ENCODE peak calls at places on chromosome 1, in six cellular contexts. I, D, C, W, J and Z are unnamed samples.

GRCh38 chr1:194114288-194114687 is 927.9 kb upstream of the B3GALT2 start:
- DNase-seq in D (no peak), C (no peak), J (no peak), I (no peak), W (no peak), Z (no peak)

GRCh38 chr1:91511386-91511785 is 10.7 kb downstream of the CDC7 start:
- DNase-seq in J (no peak), C (no peak), W (no peak), D (peak; percentile 85), I (no peak), Z (no peak)

GRCh38 chr1:201597551-201598230 is 58.8 kb downstream of the NAV1 start:
- DNase-seq in J (peak; percentile 26), D (no peak), W (peak; percentile 51), C (peak; percentile 92), I (peak; percentile 58), Z (no peak)

GRCh38 chr1:29655945-29656866 is 419.9 kb downstream of the PTPRU start:
- DNase-seq in W (no peak), J (peak; percentile 4), D (no peak), I (peak; percentile 51), C (no peak), Z (no peak)

GRCh38 chr1:192160186-192160585 is 1.9 kb downstream of the RGS18 start:
- DNase-seq in J (no peak), D (no peak), I (no peak), W (no peak), C (no peak), Z (no peak)

GRCh38 chr1:84360303-84360702 is 38.0 kb upstream of the DNASE2B start:
- DNase-seq in I (no peak), J (no peak), W (no peak), D (no peak), C (no peak), Z (no peak)

GRCh38 chr1:232538943-232539302 is 91.0 kb downstream of the SIPA1L2 start:
- DNase-seq in W (no peak), C (no peak), J (no peak), D (no peak), I (no peak), Z (no peak)

GRCh38 chr1:65471901-65472332 is 51.4 kb downstream of the LEPR start:
- DNase-seq in I (no peak), J (no peak), W (no peak), D (peak; percentile 68), C (no peak), Z (no peak)

GRCh38 chr1:203564024-203564423 is 62.6 kb upstream of the ATP2B4 start:
- DNase-seq in I (no peak), J (no peak), C (no peak), D (no peak), W (no peak), Z (no peak)

GRCh38 chr1:110412576-110412975 is 5.1 kb upstream of the LAMTOR5 start:
- DNase-seq in D (peak; percentile 60), I (peak; percentile 82), J (peak; percentile 82), C (peak; percentile 75), W (peak; percentile 70), Z (peak; percentile 42)

GRCh38 chr1:177444997-177445746 is 274.4 kb downstream of the BRINP2 start:
- DNase-seq in D (no peak), C (no peak), W (no peak), J (no peak), I (no peak), Z (no peak)

DNA sequence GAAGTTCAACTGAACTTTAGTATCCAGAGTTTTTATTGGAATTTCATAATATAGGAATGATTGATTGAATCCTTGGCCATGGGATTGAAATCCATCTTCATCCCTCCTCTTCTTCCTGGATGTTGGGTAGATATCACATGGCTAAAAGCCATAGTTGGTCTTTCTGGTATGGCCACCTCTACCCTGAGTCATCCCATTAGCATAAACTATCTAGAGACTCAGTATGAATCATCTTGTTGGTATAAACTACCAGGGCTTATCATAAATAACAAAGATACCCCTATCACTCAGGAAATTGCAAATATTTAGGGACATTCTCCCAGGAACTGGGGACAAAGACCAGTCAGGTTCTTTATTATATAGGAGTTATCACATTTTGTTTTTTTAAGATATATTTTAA is 21.2 kb upstream of the ZP4 start:
- DNase-seq in J (no peak), D (no peak), I (no peak), C (no peak), W (no peak), Z (no peak)
- H3K27ac ChIP-seq in J (no peak overlapping the region), D (no peak overlapping the region), I (no peak overlapping the region), C (no peak overlapping the region), W (no peak overlapping the region), Z (no peak overlapping the region)

GRCh38 chr1:160647329-160647720 is 481 bp upstream of the SLAMF1 start:
- DNase-seq in W (no peak), C (no peak), J (no peak), D (no peak), I (no peak), Z (no peak)

GRCh38 chr1:160653620-160654016 is 6.8 kb upstream of the SLAMF1 start:
- DNase-seq in W (no peak), I (no peak), C (no peak), D (no peak), J (no peak), Z (no peak)

GRCh38 chr1:160646711-160647328 is at the start of gene SLAMF1:
- DNase-seq in J (no peak), W (no peak), D (no peak), I (no peak), C (no peak), Z (peak; percentile 29)

GRCh38 chr1:160652924-160653619 is 6.2 kb upstream of the SLAMF1 start:
- DNase-seq in D (no peak), W (no peak), J (no peak), I (no peak), C (no peak), Z (no peak)

DNA sequence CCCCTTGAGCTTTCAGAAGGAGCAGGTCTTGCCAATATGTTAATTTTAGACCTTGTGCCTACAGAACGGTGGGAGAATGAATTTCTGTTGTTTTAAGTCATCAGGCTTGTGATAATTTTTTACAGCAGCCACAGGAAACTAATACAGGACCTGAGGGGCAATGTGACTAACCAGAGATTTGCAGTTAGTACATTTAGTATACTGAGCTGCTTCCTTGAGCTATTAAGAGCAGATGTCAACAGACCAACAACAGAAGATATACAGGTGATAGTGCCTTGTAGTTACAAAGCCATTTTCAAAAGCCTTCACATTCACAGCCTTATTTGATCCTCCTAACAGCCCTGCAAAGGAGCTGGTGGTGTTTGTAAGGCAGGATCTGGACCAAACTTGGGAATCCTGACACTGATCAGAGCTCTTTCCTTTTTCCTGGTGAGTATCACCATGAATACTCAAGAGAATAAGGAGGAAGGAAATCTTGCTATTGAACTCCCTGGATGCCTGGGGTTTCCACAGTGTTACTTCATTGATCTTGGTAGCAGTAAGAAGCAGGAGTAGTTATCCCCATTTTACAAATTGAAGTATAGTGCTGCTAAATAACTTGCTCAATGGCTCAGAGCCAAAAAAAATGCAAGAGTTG is 4.7 kb upstream of the SLAMF1 start:
- DNase-seq in W (no peak), C (no peak), D (no peak), J (no peak), I (no peak), Z (no peak)
- H3K27ac ChIP-seq in W (no peak overlapping the region), C (no peak overlapping the region), D (no peak overlapping the region), J (no peak overlapping the region), I (no peak overlapping the region), Z (no peak overlapping the region)

DNA sequence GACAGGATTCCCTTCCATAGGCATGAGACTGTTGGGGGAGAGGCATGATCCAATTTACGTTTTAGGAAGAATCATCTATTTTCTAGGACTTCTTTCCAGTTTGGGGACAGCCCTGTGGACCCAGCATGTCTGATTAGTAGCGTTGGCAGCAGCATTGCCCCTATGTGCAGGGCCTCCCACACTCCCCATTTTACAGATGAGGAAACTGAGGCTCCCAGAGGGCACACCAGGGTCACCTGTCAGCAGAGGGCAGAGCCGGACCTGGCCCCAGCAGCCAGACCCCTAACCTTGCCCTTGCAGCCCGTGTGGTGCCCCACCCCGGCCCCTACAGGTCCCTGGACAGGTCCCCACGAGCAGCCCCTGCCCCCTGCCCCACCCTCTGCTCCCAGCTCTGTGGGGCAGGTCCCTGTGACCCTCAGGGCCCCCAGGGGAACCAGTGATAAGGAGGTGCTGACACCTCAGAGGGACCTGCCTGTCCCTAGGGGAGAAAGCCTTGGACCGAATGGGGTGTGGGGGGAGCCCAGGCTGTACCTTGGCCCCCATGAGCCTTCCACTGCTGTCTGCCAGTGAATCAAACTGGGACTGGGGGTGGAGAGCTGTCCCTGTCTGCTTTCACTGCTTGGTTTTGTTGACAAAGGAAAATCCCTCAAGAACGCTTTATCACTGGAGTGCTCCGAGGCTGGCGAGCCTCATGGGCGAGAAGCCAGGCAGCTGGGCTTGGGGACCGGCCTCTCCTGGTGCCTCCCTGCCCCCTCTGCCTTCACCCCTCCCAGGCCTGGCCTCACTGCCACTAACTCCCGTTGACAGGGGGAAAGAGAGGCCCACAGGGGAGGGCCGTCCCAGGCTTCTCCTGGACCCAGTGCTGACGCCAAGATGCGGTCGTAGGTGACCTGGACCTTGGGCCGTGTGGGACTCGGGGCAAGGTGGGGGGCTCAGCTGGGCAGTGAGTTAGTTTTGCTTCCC is 39.4 kb upstream of the CCDC27 start:
- DNase-seq in C (no peak), J (peak; percentile 58), I (peak; percentile 36), W (no peak), D (no peak), Z (no peak)
- H3K27ac ChIP-seq in C (no peak overlapping the region), J (no peak overlapping the region), I (peak overlapping the region; percentile 62), W (no peak overlapping the region), D (no peak overlapping the region), Z (no peak overlapping the region)

GRCh38 chr1:39411526-39411925 is 79.9 kb upstream of the BMP8A start:
- DNase-seq in W (no peak), D (peak; percentile 52), I (no peak), J (no peak), C (no peak), Z (no peak)

GRCh38 chr1:39409055-39409816 is 82.2 kb upstream of the BMP8A start:
- DNase-seq in W (peak; percentile 37), C (peak; percentile 63), D (peak; percentile 72), I (no peak), J (no peak), Z (peak; percentile 11)

GRCh38 chr1:39412892-39413291 is 78.5 kb upstream of the BMP8A start:
- DNase-seq in J (no peak), W (no peak), D (no peak), C (no peak), I (no peak), Z (no peak)

GRCh38 chr1:39412079-39412478 is 79.4 kb upstream of the BMP8A start:
- DNase-seq in D (no peak), C (no peak), I (no peak), W (no peak), J (no peak), Z (no peak)

DNA sequence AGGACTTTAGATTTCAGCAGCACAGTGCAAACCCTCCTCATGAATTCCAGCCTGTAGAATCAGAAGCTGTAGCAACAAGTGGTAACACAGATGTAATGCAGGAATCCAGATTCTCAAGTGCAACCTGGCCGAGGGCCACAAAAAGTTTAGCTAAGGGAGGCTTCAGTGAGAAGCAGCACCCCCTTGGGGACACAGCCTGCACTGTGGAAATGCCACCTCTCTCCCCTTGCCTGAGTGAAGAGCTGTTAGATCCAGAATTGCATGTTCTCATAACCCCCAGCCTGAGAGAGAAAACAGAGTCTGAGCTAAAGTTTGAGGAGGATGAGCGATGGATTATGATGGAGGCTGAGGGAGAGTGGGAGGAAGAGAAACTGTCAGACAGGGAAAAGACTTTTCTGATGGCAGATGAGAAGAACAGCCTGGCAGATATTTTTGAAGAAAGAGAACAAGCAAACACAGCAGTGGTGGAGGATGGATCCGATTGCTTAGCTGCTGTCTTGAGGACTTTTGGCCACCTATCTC is 80.5 kb upstream of the BMP8A start:
- DNase-seq in W (peak; percentile 82), J (peak; percentile 68), I (peak; percentile 34), C (peak; percentile 86), D (peak; percentile 94), Z (peak; percentile 31)
- H3K27ac ChIP-seq in W (peak overlapping the region; percentile 87), J (no peak overlapping the region), I (no peak overlapping the region), C (no peak overlapping the region), D (peak overlapping the region; percentile 2), Z (no peak overlapping the region)

GRCh38 chr1:100585774-100586173 is 47.8 kb downstream of the GPR88 start:
- DNase-seq in I (no peak), J (no peak), C (no peak), W (no peak), D (no peak), Z (no peak)
- H3K27ac ChIP-seq in I (no peak overlapping the region), J (no peak overlapping the region), C (no peak overlapping the region), W (no peak overlapping the region), D (no peak overlapping the region), Z (no peak overlapping the region)